ENCODE peak calls at places on chromosomes 16 and 17, in five cellular contexts. One of them, this sample, is unnamed.

GRCh38 chr16:86984975-86985655 is 332.1 kb downstream of the C16orf95 start:
- DNase-seq in esophagus squamous epithelium: no peak
- DNase-seq in adrenal gland: no peak
- DNase-seq in Peyer's patch: no peak
- DNase-seq in ovary: no peak
- DNase-seq in this sample: no peak

GRCh38 chr16:5875416-5875815 is 777.8 kb upstream of the EEF2KMT start:
- DNase-seq in esophagus squamous epithelium: no peak
- DNase-seq in adrenal gland: no peak
- DNase-seq in Peyer's patch: no peak
- DNase-seq in ovary: no peak
- DNase-seq in this sample: no peak

GRCh38 chr17:82872591-82873520 is 33.0 kb upstream of the ZNF750 start:
- DNase-seq in Peyer's patch: no peak
- DNase-seq in ovary: no peak
- DNase-seq in esophagus squamous epithelium: no peak
- DNase-seq in adrenal gland: no peak
- DNase-seq in this sample: no peak

GRCh38 chr17:4604111-4604644 is 19.8 kb downstream of the SMTNL2 start:
- DNase-seq in Peyer's patch: no peak
- DNase-seq in adrenal gland: peak; percentile 91
- DNase-seq in esophagus squamous epithelium: no peak
- DNase-seq in ovary: peak; percentile 92
- DNase-seq in this sample: no peak

GRCh38 chr16:83552193-83552592 is 255.6 kb upstream of the HSBP1 start:
- DNase-seq in Peyer's patch: no peak
- DNase-seq in adrenal gland: no peak
- DNase-seq in ovary: no peak
- DNase-seq in esophagus squamous epithelium: no peak
- DNase-seq in this sample: no peak

GRCh38 chr17:57311281-57312216 is 55.2 kb downstream of the MSI2 start:
- DNase-seq in adrenal gland: no peak
- DNase-seq in Peyer's patch: peak; percentile 76
- DNase-seq in esophagus squamous epithelium: no peak
- DNase-seq in ovary: no peak
- DNase-seq in this sample: no peak

GRCh38 chr16:79469999-79470398 is 130.5 kb downstream of the MAF start:
- DNase-seq in esophagus squamous epithelium: no peak
- DNase-seq in adrenal gland: peak; percentile 69
- DNase-seq in Peyer's patch: no peak
- DNase-seq in ovary: no peak
- DNase-seq in this sample: peak; percentile 50

GRCh38 chr17:83144421-83145357 is 65.3 kb downstream of the METRNL start:
- DNase-seq in esophagus squamous epithelium: no peak
- DNase-seq in adrenal gland: no peak
- DNase-seq in Peyer's patch: no peak
- DNase-seq in ovary: peak; percentile 64
- DNase-seq in this sample: no peak

GRCh38 chr17:70906808-70907207 is 737.5 kb downstream of the KCNJ2 start:
- DNase-seq in adrenal gland: no peak
- DNase-seq in esophagus squamous epithelium: no peak
- DNase-seq in Peyer's patch: no peak
- DNase-seq in ovary: no peak
- DNase-seq in this sample: no peak

GRCh38 chr17:62824290-62825135 is 16.4 kb upstream of the MARCHF10 start:
- DNase-seq in ovary: no peak
- DNase-seq in Peyer's patch: no peak
- DNase-seq in adrenal gland: no peak
- DNase-seq in esophagus squamous epithelium: no peak
- DNase-seq in this sample: no peak

GRCh38 chr16:49862694-49863093 is 6.8 kb upstream of the ZNF423 start:
- DNase-seq in adrenal gland: no peak
- DNase-seq in ovary: no peak
- DNase-seq in Peyer's patch: no peak
- DNase-seq in esophagus squamous epithelium: no peak
- DNase-seq in this sample: no peak

GRCh38 chr17:45705123-45706009 is 78.8 kb upstream of the CRHR1 start:
- DNase-seq in esophagus squamous epithelium: no peak
- DNase-seq in Peyer's patch: no peak
- DNase-seq in ovary: no peak
- DNase-seq in adrenal gland: no peak
- DNase-seq in this sample: no peak
- H3K4me3 ChIP-seq in esophagus squamous epithelium: no peak overlapping the region
- H3K4me3 ChIP-seq in Peyer's patch: no peak overlapping the region
- H3K4me3 ChIP-seq in ovary: no peak overlapping the region
- H3K4me3 ChIP-seq in adrenal gland: no peak overlapping the region
- H3K4me3 ChIP-seq in this sample: no peak overlapping the region

GRCh38 chr17:79007504-79008381 is 1.8 kb downstream of the CANT1 start:
- DNase-seq in Peyer's patch: peak; percentile 69
- DNase-seq in adrenal gland: peak; percentile 13
- DNase-seq in ovary: peak; percentile 32
- DNase-seq in esophagus squamous epithelium: no peak
- DNase-seq in this sample: peak; percentile 40
- TF ChIP-seq POLR2A in Peyer's patch: peak; percentile 36
- TF ChIP-seq POLR2A in adrenal gland: no peak
- TF ChIP-seq POLR2A in ovary: no peak
- TF ChIP-seq POLR2A in esophagus squamous epithelium: no peak
- TF ChIP-seq POLR2A in this sample: no peak

GRCh38 chr16:3963203-3963602 is 82.7 kb upstream of the CREBBP start:
- DNase-seq in ovary: no peak
- DNase-seq in adrenal gland: no peak
- DNase-seq in esophagus squamous epithelium: no peak
- DNase-seq in Peyer's patch: no peak
- DNase-seq in this sample: no peak

GRCh38 chr16:3960049-3960809 is 79.7 kb upstream of the CREBBP start:
- DNase-seq in adrenal gland: no peak
- DNase-seq in Peyer's patch: no peak
- DNase-seq in esophagus squamous epithelium: no peak
- DNase-seq in ovary: no peak
- DNase-seq in this sample: no peak

GRCh38 chr16:3963886-3964685 is 83.6 kb upstream of the CREBBP start:
- DNase-seq in ovary: peak; percentile 38
- DNase-seq in esophagus squamous epithelium: no peak
- DNase-seq in adrenal gland: no peak
- DNase-seq in Peyer's patch: no peak
- DNase-seq in this sample: no peak

GRCh38 chr16:3959148-3959547 is 78.6 kb upstream of the CREBBP start:
- DNase-seq in Peyer's patch: no peak
- DNase-seq in ovary: no peak
- DNase-seq in adrenal gland: peak; percentile 64
- DNase-seq in esophagus squamous epithelium: no peak
- DNase-seq in this sample: no peak

DNA sequence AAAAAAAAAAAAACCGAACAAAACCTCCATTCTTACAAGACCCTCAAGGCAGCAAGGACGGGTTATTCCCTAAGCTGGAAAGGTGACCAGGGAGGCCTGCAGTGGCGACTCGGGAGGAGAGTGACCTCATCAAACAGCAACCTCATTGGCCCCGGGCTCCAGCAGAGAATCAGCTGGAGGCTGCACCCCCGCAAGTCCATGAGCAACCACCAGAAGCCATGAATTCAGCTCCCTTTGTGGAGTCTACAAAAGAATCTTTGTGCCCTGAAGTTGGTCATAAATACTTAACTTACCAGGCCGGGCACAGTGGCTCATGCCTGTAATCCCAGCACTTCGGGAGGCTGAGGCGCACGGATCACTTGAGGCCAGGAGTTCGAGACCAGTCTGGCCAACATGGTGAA is 80.9 kb upstream of the CREBBP start:
- DNase-seq in Peyer's patch: no peak
- DNase-seq in adrenal gland: no peak
- DNase-seq in esophagus squamous epithelium: no peak
- DNase-seq in ovary: no peak
- DNase-seq in this sample: no peak
- H3K4me3 ChIP-seq in Peyer's patch: no peak overlapping the region
- H3K4me3 ChIP-seq in adrenal gland: peak overlapping the region; percentile 46
- H3K4me3 ChIP-seq in esophagus squamous epithelium: peak overlapping the region; percentile 45
- H3K4me3 ChIP-seq in ovary: no peak overlapping the region
- H3K4me3 ChIP-seq in this sample: peak overlapping the region; percentile 52

DNA sequence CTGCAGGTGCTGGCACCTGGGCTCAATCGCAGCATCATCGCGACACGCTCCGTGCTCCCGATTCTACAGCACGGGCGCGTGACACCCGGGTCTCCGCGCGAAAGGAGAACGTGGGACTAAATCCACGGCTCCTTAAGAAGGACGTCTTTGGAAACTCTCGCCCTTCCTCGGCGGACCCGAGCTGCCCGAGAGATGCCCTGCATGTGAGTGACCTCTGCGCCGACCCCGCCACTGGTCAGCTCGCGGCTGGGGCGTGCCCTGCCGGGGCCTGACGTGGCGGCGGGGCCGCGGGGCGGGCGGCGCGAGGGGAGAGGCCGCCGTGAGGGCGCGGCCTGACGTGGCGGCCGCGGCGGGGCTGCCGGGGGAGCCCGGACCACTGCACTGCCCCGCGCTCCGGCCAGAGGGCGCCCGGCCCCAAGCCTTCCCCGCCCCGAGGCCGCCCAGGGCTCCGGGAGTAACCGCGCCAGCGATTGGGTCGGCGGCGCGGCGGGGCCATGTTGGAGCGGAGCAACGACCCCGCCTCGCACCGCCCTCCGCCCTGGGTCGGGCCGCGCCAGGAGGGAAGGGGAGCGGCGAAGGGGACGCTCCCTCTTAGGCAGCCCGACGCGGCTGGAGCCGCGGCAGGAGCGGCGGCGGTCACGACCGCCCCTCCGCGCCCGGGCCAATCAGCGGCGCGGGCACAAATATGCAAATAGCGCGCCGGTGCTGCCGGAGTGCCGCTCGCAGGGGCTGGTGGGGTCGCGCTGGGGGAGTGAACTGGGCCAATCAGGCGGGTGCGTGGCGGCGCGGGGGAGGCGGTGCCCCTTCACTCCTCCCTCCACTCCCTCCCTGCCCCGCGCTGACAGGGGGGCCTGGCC is 75.6 kb downstream of the CHD9 start:
- DNase-seq in Peyer's patch: peak; percentile 98
- DNase-seq in ovary: peak; percentile 96
- DNase-seq in adrenal gland: peak; percentile 98
- DNase-seq in esophagus squamous epithelium: peak; percentile 77
- DNase-seq in this sample: peak; percentile 99
- TF ChIP-seq POLR2A in Peyer's patch: peak; percentile 61
- TF ChIP-seq POLR2A in ovary: peak; percentile 22
- TF ChIP-seq POLR2A in adrenal gland: peak; percentile 71
- TF ChIP-seq POLR2A in esophagus squamous epithelium: peak; percentile 72
- TF ChIP-seq POLR2A in this sample: peak; percentile 62

GRCh38 chr16:2471016-2471652 is at the start of gene NTN3:
- DNase-seq in Peyer's patch: no peak
- DNase-seq in adrenal gland: no peak
- DNase-seq in ovary: peak; percentile 43
- DNase-seq in esophagus squamous epithelium: no peak
- DNase-seq in this sample: peak; percentile 65

GRCh38 chr16:2470603-2471015 is 488 bp upstream of the NTN3 start:
- DNase-seq in adrenal gland: no peak
- DNase-seq in Peyer's patch: no peak
- DNase-seq in esophagus squamous epithelium: no peak
- DNase-seq in ovary: no peak
- DNase-seq in this sample: peak; percentile 40

GRCh38 chr16:2472488-2472864 is 1.4 kb downstream of the NTN3 start:
- DNase-seq in adrenal gland: no peak
- DNase-seq in esophagus squamous epithelium: no peak
- DNase-seq in ovary: no peak
- DNase-seq in Peyer's patch: no peak
- DNase-seq in this sample: no peak

GRCh38 chr16:2472885-2473284 is 1.8 kb downstream of the NTN3 start:
- DNase-seq in ovary: peak; percentile 35
- DNase-seq in adrenal gland: no peak
- DNase-seq in Peyer's patch: no peak
- DNase-seq in esophagus squamous epithelium: no peak
- DNase-seq in this sample: peak; percentile 90

GRCh38 chr16:2471653-2472487 is 773 bp downstream of the NTN3 start:
- DNase-seq in adrenal gland: no peak
- DNase-seq in esophagus squamous epithelium: no peak
- DNase-seq in ovary: peak; percentile 38
- DNase-seq in Peyer's patch: no peak
- DNase-seq in this sample: peak; percentile 92
- H3K4me3 ChIP-seq in adrenal gland: peak overlapping the region; percentile 32
- H3K4me3 ChIP-seq in esophagus squamous epithelium: no peak overlapping the region
- H3K4me3 ChIP-seq in ovary: no peak overlapping the region
- H3K4me3 ChIP-seq in Peyer's patch: peak overlapping the region; percentile 26
- H3K4me3 ChIP-seq in this sample: peak overlapping the region; percentile 39

GRCh38 chr17:28645576-28645939 is 600 bp upstream of the BLTP2 start:
- DNase-seq in ovary: no peak
- DNase-seq in esophagus squamous epithelium: no peak
- DNase-seq in Peyer's patch: no peak
- DNase-seq in adrenal gland: no peak
- DNase-seq in this sample: no peak

GRCh38 chr17:28643979-28644781 is 778 bp downstream of the BLTP2 start:
- DNase-seq in esophagus squamous epithelium: no peak
- DNase-seq in Peyer's patch: no peak
- DNase-seq in ovary: no peak
- DNase-seq in adrenal gland: peak; percentile 60
- DNase-seq in this sample: peak; percentile 49

GRCh38 chr17:28641579-28641978 is 3.4 kb downstream of the BLTP2 start:
- DNase-seq in esophagus squamous epithelium: no peak
- DNase-seq in ovary: no peak
- DNase-seq in adrenal gland: no peak
- DNase-seq in Peyer's patch: no peak
- DNase-seq in this sample: no peak

GRCh38 chr17:28646039-28646754 is 1.2 kb upstream of the BLTP2 start:
- DNase-seq in Peyer's patch: no peak
- DNase-seq in esophagus squamous epithelium: no peak
- DNase-seq in adrenal gland: peak; percentile 87
- DNase-seq in ovary: peak; percentile 64
- DNase-seq in this sample: no peak

GRCh38 chr17:28644782-28645575 is at the start of gene BLTP2:
- DNase-seq in Peyer's patch: peak; percentile 99
- DNase-seq in esophagus squamous epithelium: peak; percentile 70
- DNase-seq in ovary: peak; percentile 97
- DNase-seq in adrenal gland: peak; percentile 96
- DNase-seq in this sample: peak; percentile 98
- TF ChIP-seq POLR2A in Peyer's patch: peak; percentile 96
- TF ChIP-seq POLR2A in esophagus squamous epithelium: peak; percentile 95
- TF ChIP-seq POLR2A in ovary: peak; percentile 94
- TF ChIP-seq POLR2A in adrenal gland: peak; percentile 90
- TF ChIP-seq POLR2A in this sample: peak; percentile 89

DNA sequence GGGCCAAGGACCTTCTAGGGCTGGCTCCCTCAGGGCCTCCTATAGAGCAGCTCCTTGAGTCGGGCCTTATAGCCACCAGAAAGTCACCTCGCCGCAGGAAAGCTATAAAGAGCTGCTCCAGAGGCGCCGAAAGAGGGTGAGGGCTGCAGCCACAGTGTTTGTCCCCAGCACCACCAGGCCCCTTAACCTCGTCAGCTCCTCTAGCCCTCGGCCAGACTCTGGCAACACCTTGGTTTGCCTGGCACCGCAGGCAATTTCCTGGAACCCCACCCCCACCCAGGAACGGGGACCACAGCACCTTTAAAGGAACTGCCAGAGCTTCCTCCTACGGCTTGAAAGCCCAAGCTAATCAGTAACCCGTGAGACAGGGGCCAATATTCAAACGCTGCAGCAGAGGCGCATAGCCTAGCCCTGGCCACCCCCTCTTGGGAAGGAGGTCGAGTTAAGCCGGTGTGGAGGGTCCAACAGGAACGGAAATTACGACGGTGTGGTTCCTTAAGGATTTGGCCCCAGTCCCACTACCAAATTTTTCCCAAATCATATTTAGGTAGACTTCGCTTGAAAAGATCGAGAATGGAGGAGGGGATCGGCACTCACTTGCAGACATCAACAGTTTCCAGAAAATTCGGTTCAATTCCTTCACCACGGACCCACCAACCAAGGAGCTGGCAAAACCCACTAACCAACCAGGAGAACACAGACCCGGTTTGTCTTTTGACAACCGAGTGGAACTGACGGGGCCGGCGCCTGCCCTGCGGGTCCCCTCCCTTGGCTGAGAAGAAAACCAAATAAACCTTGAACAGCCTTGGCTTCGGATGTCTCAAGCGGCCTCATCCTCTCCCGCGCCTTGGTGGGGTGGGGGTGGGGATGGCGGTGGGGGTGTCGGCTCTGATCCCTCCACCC is 3.0 kb downstream of the HOXB6 start:
- DNase-seq in adrenal gland: no peak
- DNase-seq in ovary: no peak
- DNase-seq in esophagus squamous epithelium: no peak
- DNase-seq in Peyer's patch: peak; percentile 78
- DNase-seq in this sample: no peak
- H3K4me3 ChIP-seq in adrenal gland: peak overlapping the region; percentile 70
- H3K4me3 ChIP-seq in ovary: no peak overlapping the region
- H3K4me3 ChIP-seq in esophagus squamous epithelium: no peak overlapping the region
- H3K4me3 ChIP-seq in Peyer's patch: peak overlapping the region; percentile 61
- H3K4me3 ChIP-seq in this sample: no peak overlapping the region